ENCODE peak calls at places on chromosomes 13 and 19, in six cellular contexts. P is T-helper 17 cell; S is COR-L47; I is NCI-H1048; V is stimulated activated CD8-positive, alpha-beta memory T cell treated with anti-CD3 and anti-CD28 coated beads, Interleukin-7, amount 100 ng/mL, for 4 hours; R is uterus. U is an unnamed sample.
A peak's percentile ranks its signal among the peaks of the same experiment; 100 is the strongest.

GRCh38 chr19:17772172-17772571 is 20.9 kb downstream of the FCHO1 start:
- DNase-seq in I (no peak), R (no peak), P (no peak), V (no peak), S (no peak), U (no peak)

GRCh38 chr19:14649020-14649419 is 25.6 kb downstream of the ADGRE3 start:
- DNase-seq in V (no peak), I (no peak), P (no peak), R (no peak), S (no peak), U (no peak)

GRCh38 chr13:26923824-26924605 is 163.4 kb upstream of the GPR12 start:
- DNase-seq in P (no peak), S (no peak), V (no peak), R (no peak), I (no peak), U (no peak)

GRCh38 chr13:44306401-44307192 is 67.0 kb upstream of the SERP2 start:
- DNase-seq in P (no peak), I (no peak), V (no peak), R (peak; percentile 77), S (peak; percentile 47), U (peak; percentile 43)

GRCh38 chr19:56639217-56639616 is 3.7 kb upstream of the SMIM17 start:
- DNase-seq in I (no peak), P (no peak), R (no peak), V (no peak), S (no peak), U (no peak)

GRCh38 chr13:36814465-36814864 is 4.6 kb upstream of the RFXAP start:
- DNase-seq in I (no peak), V (no peak), P (no peak), R (no peak), S (no peak), U (no peak)

GRCh38 chr13:66673401-66673800 is 556.7 kb downstream of the PCDH9 start:
- DNase-seq in P (no peak), R (no peak), V (no peak), I (no peak), S (no peak), U (no peak)

GRCh38 chr13:98517576-98518310 is 59.2 kb downstream of the STK24 start:
- DNase-seq in R (no peak), I (no peak), S (no peak), V (no peak), P (peak; percentile 32), U (no peak)

GRCh38 chr13:96533408-96533807 is 443.5 kb downstream of the HS6ST3 start:
- DNase-seq in I (no peak), P (no peak), R (no peak), S (no peak), V (no peak), U (no peak)

GRCh38 chr13:52921194-52921593 is 72.8 kb upstream of the PCDH8 start:
- DNase-seq in I (no peak), P (no peak), S (no peak), V (no peak), R (no peak), U (no peak)

GRCh38 chr19:51246153-51246552 is 4.7 kb upstream of the SIGLECL1 start:
- DNase-seq in R (no peak), V (no peak), I (no peak), P (no peak), S (no peak), U (no peak)

GRCh38 chr13:75907044-75907443 is 270.9 kb downstream of the LMO7 start:
- DNase-seq in S (no peak), I (no peak), R (no peak), P (no peak), V (no peak), U (no peak)

GRCh38 chr13:37481005-37481857 is 117.3 kb downstream of the POSTN start:
- DNase-seq in S (peak; percentile 65), P (no peak), I (no peak), R (no peak), V (no peak), U (no peak)

GRCh38 chr19:2607712-2608601 is 94.5 kb downstream of the GNG7 start:
- DNase-seq in S (no peak), R (no peak), I (no peak), P (peak; percentile 36), V (peak; percentile 94), U (no peak)

GRCh38 chr13:110137677-110138008 is 169.3 kb downstream of the COL4A1 start:
- DNase-seq in V (peak; percentile 3), R (peak; percentile 37), S (peak; percentile 93), I (no peak), P (no peak), U (peak; percentile 59)

GRCh38 chr19:12891553-12892021 is 627 bp downstream of the GCDH start:
- DNase-seq in R (no peak), I (no peak), V (no peak), P (no peak), S (no peak), U (no peak)

GRCh38 chr13:108069521-108070210 is 145.7 kb downstream of the LIG4 start:
- DNase-seq in I (no peak), S (no peak), P (no peak), V (no peak), R (no peak), U (no peak)

GRCh38 chr19:16115309-16116039 is 3.8 kb downstream of the RAB8A start:
- DNase-seq in V (no peak), S (no peak), R (no peak), I (no peak), P (no peak), U (no peak)

GRCh38 chr13:25329706-25330105 is 28.3 kb downstream of the NUP58 start:
- DNase-seq in R (no peak), V (no peak), S (no peak), P (no peak), I (no peak), U (no peak)

GRCh38 chr13:74191036-74191809 is 57.0 kb upstream of the KLF12 start:
- DNase-seq in S (no peak), R (no peak), P (no peak), I (no peak), V (no peak), U (no peak)

GRCh38 chr13:24625324-24625723 is 54.9 kb upstream of the ATP12A start:
- DNase-seq in P (no peak), V (no peak), R (no peak), S (no peak), I (no peak), U (no peak)

GRCh38 chr19:18098891-18099622 is 1.5 kb downstream of the MAST3 start:
- DNase-seq in P (peak; percentile 40), S (no peak), R (no peak), I (no peak), V (no peak), U (no peak)

GRCh38 chr13:102870677-102871415 is 25.0 kb downstream of the ERCC5 start:
- DNase-seq in S (peak; percentile 67), P (peak; percentile 19), V (no peak), R (peak; percentile 27), I (peak; percentile 30), U (peak; percentile 37)

GRCh38 chr13:78881054-78881453 is 222.1 kb upstream of the OBI1 start:
- DNase-seq in V (no peak), S (peak; percentile 57), R (no peak), I (no peak), P (no peak), U (no peak)

GRCh38 chr19:18401580-18402112 is 4.2 kb upstream of the LRRC25 start:
- DNase-seq in S (peak; percentile 16), P (no peak), V (no peak), I (no peak), R (no peak), U (peak; percentile 63)

GRCh38 chr19:13225973-13226865 is 76.0 kb downstream of the IER2 start:
- DNase-seq in V (no peak), I (no peak), P (no peak), R (no peak), S (no peak), U (no peak)

GRCh38 chr19:16433986-16434385 is 37.8 kb downstream of the EPS15L1 start:
- DNase-seq in V (no peak), I (no peak), S (no peak), R (no peak), P (no peak), U (no peak)

GRCh38 chr13:44407891-44408290 is 34.3 kb downstream of the SERP2 start:
- DNase-seq in I (no peak), S (no peak), V (no peak), P (no peak), R (no peak), U (no peak)

U was measured in left ventricle myocardium inferior.